ENCODE peak calls at places on chromosomes 7 and 10, in ten cellular contexts. X is fibroblast of the conjunctiva; U is GM13977; M is activated effector memory CD4-positive, alpha-beta T cell treated with anti-CD3 and anti-CD28 coated beads, Interleukin-2, amount 50 U/mL, for 16 hours; H is effector CD4-positive, alpha-beta T cell; F is activated CD8-positive, alpha-beta T cell treated with anti-CD3 and anti-CD28 coated beads for 36 hours; K is cardiac fibroblast; N is pons; O is NCI-H510A treated with DMSO at 0.1 percent for 48 hours; E is astrocyte of the spinal cord. G is an unnamed sample.

GRCh38 chr7:90592036-90592435 is 4.1 kb upstream of the CDK14 start:
- DNase-seq in E (no peak), H (no peak), K (no peak), O (no peak), X (no peak), N (no peak), F (no peak), M (no peak), U (no peak), G (no peak)

GRCh38 chr10:43160067-43160918 is 22.0 kb downstream of the CSGALNACT2 start:
- DNase-seq in U (no peak), O (no peak), F (peak), X (no peak), K (peak), N (no peak), H (no peak), E (peak), M (peak), G (no peak)

GRCh38 chr7:4225352-4225751 is 456.7 kb upstream of the FOXK1 start:
- DNase-seq in F (no peak), K (no peak), M (no peak), H (no peak), U (no peak), E (no peak), O (peak), N (no peak), X (no peak), G (peak)

GRCh38 chr7:28806841-28807240 is 151.3 kb downstream of the TRIL start:
- DNase-seq in E (peak), O (no peak), X (no peak), K (no peak), M (no peak), H (no peak), U (no peak), F (no peak), N (no peak), G (no peak)

GRCh38 chr10:119652361-119652760 is 1.2 kb downstream of the BAG3 start:
- DNase-seq in H (no peak), M (no peak), E (peak), X (peak), K (peak), N (peak), O (peak), F (peak), U (peak), G (no peak)

GRCh38 chr10:8056891-8057331 is 2.4 kb downstream of the GATA3 start:
- DNase-seq in M (peak), N (no peak), O (no peak), F (peak), X (no peak), K (no peak), U (peak), H (peak), E (no peak), G (peak)

GRCh38 chr10:75137533-75138438 is 26.3 kb downstream of the SAMD8 start:
- DNase-seq in M (no peak), H (no peak), O (no peak), X (no peak), K (peak), F (peak), E (peak), U (no peak), N (no peak), G (no peak)

GRCh38 chr7:127844165-127844564 is 187.1 kb downstream of the LRRC4 start:
- DNase-seq in F (no peak), X (no peak), K (no peak), E (no peak), N (no peak), H (no peak), U (no peak), M (no peak), O (no peak), G (no peak)

GRCh38 chr7:51350195-51350896 is 33.7 kb upstream of the COBL start:
- DNase-seq in H (no peak), O (peak), M (no peak), K (no peak), E (peak), U (no peak), N (no peak), X (peak), F (no peak), G (peak)

GRCh38 chr10:35433851-35434426 is 97.6 kb downstream of the CCNY start:
- DNase-seq in K (peak), U (no peak), E (peak), M (no peak), O (no peak), N (no peak), F (no peak), H (no peak), X (peak), G (no peak)